ENCODE peak calls at places on chromosomes 11 and 22, in ten cellular contexts. K is AG04450, U is OCI-LY7, A is cardiac muscle cell, J is HCT116, P is AG09309, C is psoas muscle, N is epithelial cell of proximal tubule, E is lower lobe of right lung, Z is fibroblast of the aortic adventitia. Y is an unnamed sample.

GRCh38 chr22:30309981-30310672 is 16.6 kb downstream of the TBC1D10A start:
- DNase-seq in J (no peak), Z (peak), C (no peak), U (peak), N (peak), P (no peak), E (peak), K (no peak), A (no peak), Y (peak)

GRCh38 chr11:65429069-65429681 is 6.6 kb downstream of the NEAT1 start:
- DNase-seq in U (peak), J (no peak), Z (peak), E (no peak), N (peak), K (no peak), P (peak), A (no peak), C (no peak), Y (peak)

GRCh38 chr22:44755956-44756361 is 3.6 kb downstream of the ARHGAP8 start:
- DNase-seq in J (peak), P (no peak), N (no peak), A (no peak), K (no peak), Z (no peak), E (no peak), C (no peak), U (no peak), Y (no peak)

GRCh38 chr11:119907122-119907933 is 178.3 kb upstream of the NECTIN1 start:
- DNase-seq in U (no peak), N (no peak), K (no peak), A (no peak), P (no peak), J (no peak), E (peak), Z (no peak), C (no peak), Y (no peak)

GRCh38 chr11:15801126-15801525 is 555.2 kb downstream of the SOX6 start:
- DNase-seq in U (no peak), P (no peak), J (no peak), K (no peak), E (no peak), Z (no peak), A (no peak), N (no peak), C (no peak), Y (no peak)

GRCh38 chr11:16000065-16000464 is 356.3 kb downstream of the SOX6 start:
- DNase-seq in A (no peak), C (no peak), U (no peak), J (no peak), Z (peak), P (peak), E (no peak), K (peak), N (no peak), Y (peak)

GRCh38 chr11:26228778-26229177 is 103.2 kb upstream of the ANO3 start:
- DNase-seq in K (no peak), Z (peak), C (no peak), U (no peak), E (no peak), P (no peak), J (no peak), A (no peak), N (no peak), Y (peak)

GRCh38 chr22:29782061-29782845 is 15.1 kb downstream of the UQCR10 start:
- DNase-seq in U (no peak), E (peak), N (no peak), J (no peak), P (no peak), C (peak), Z (peak), K (no peak), A (no peak), Y (peak)

GRCh38 chr11:66192181-66192888 is 76.1 kb upstream of the RAB1B start:
- DNase-seq in Z (peak), J (no peak), E (no peak), N (no peak), A (no peak), C (no peak), P (no peak), K (no peak), U (no peak), Y (peak)

GRCh38 chr11:117523680-117524079 is 196.0 kb downstream of the CEP164 start:
- DNase-seq in P (no peak), N (no peak), E (no peak), C (no peak), U (no peak), J (no peak), K (no peak), A (no peak), Z (peak), Y (peak)

GRCh38 chr22:26642465-26643367 is 14.7 kb upstream of the MIAT start:
- DNase-seq in J (no peak), P (no peak), A (no peak), U (peak), C (no peak), E (peak), N (no peak), Z (no peak), K (no peak), Y (no peak)

GRCh38 chr22:32754413-32755041 is 47.0 kb upstream of the TIMP3 start:
- DNase-seq in U (no peak), K (no peak), J (no peak), P (no peak), N (no peak), C (peak), E (no peak), Z (peak), A (no peak), Y (peak)

GRCh38 chr11:19281555-19281954 is 40.8 kb upstream of the E2F8 start:
- DNase-seq in U (no peak), C (no peak), N (no peak), P (no peak), K (no peak), E (no peak), Z (no peak), J (no peak), A (no peak), Y (no peak)

GRCh38 chr22:29700949-29701927 is 18.6 kb upstream of the CABP7 start:
- DNase-seq in A (peak), Z (no peak), J (peak), C (no peak), E (no peak), K (no peak), U (peak), P (no peak), N (peak), Y (peak)

GRCh38 chr22:50059185-50059880 is 1.2 kb upstream of the TTLL8 start:
- DNase-seq in U (peak), P (peak), N (no peak), Z (peak), C (no peak), K (no peak), A (peak), J (no peak), E (no peak), Y (peak)

GRCh38 chr11:17384002-17384511 is 4.4 kb downstream of the KCNJ11 start:
- DNase-seq in Z (peak), A (peak), E (peak), N (no peak), J (peak), P (peak), C (peak), U (peak), K (peak), Y (peak)

GRCh38 chr22:44661070-44661469 is 40.9 kb upstream of the PRR5 start:
- DNase-seq in K (no peak), C (no peak), P (no peak), Z (no peak), A (peak), E (peak), N (no peak), J (no peak), U (no peak), Y (no peak)

GRCh38 chr11:62665075-62665629 is at the start of the genes C11orf98 and CSKMT:
- DNase-seq in N (no peak), P (peak), C (peak), Z (peak), J (peak), K (peak), A (peak), U (peak), E (peak), Y (peak)

GRCh38 chr22:26457661-26458272 is 25.8 kb downstream of the HPS4 start:
- DNase-seq in A (no peak), P (no peak), N (no peak), U (no peak), J (no peak), C (no peak), E (no peak), K (no peak), Z (no peak), Y (no peak)

GRCh38 chr11:45993438-45994064 is 71.1 kb downstream of the LARGE2 start:
- DNase-seq in U (no peak), A (no peak), Z (peak), J (no peak), N (no peak), E (no peak), P (no peak), K (no peak), C (peak), Y (peak)

GRCh38 chr22:49042066-49042465 is 785.6 kb downstream of the BRD1 start:
- DNase-seq in U (no peak), A (no peak), N (no peak), E (no peak), C (no peak), Z (no peak), J (no peak), K (no peak), P (no peak), Y (no peak)

GRCh38 chr11:109133159-109133558 is 288.8 kb upstream of the C11orf87 start:
- DNase-seq in C (no peak), U (no peak), P (no peak), Z (no peak), E (no peak), N (no peak), J (no peak), K (no peak), A (no peak), Y (no peak)

GRCh38 chr11:129390303-129390816 is 14.7 kb downstream of the BARX2 start:
- DNase-seq in K (no peak), E (no peak), Z (no peak), P (no peak), C (no peak), J (no peak), N (no peak), U (no peak), A (no peak), Y (no peak)

GRCh38 chr22:19848298-19849224 is 6.1 kb downstream of the GNB1L start:
- DNase-seq in C (peak), U (no peak), E (peak), N (no peak), K (no peak), J (peak), A (no peak), P (no peak), Z (no peak), Y (peak)

GRCh38 chr11:12461516-12461915 is 84.1 kb downstream of the PARVA start:
- DNase-seq in C (no peak), Z (no peak), J (no peak), K (no peak), N (no peak), U (no peak), E (no peak), A (no peak), P (no peak), Y (no peak)

GRCh38 chr11:88535266-88535665 is 197.7 kb upstream of the CTSC start:
- DNase-seq in P (no peak), K (no peak), N (no peak), J (no peak), A (no peak), Z (peak), E (no peak), U (no peak), C (no peak), Y (no peak)

GRCh38 chr22:27422442-27422841 is 379.1 kb downstream of the MN1 start:
- DNase-seq in J (no peak), K (no peak), N (no peak), P (no peak), Z (peak), U (no peak), E (no peak), C (no peak), A (no peak), Y (no peak)

GRCh38 chr11:29962243-29962642 is 54.6 kb downstream of the KCNA4 start:
- DNase-seq in Z (no peak), N (no peak), K (no peak), C (no peak), E (no peak), U (peak), P (no peak), A (no peak), J (peak), Y (no peak)

GRCh38 chr11:122755409-122755808 is 82.9 kb upstream of the CRTAM start:
- DNase-seq in K (no peak), A (peak), C (no peak), Z (no peak), P (no peak), U (no peak), E (no peak), N (no peak), J (no peak), Y (no peak)

GRCh38 chr11:70876685-70877084 is 375.7 kb downstream of the SHANK2 start:
- DNase-seq in E (no peak), J (no peak), K (no peak), C (no peak), Z (no peak), N (no peak), U (no peak), P (no peak), A (no peak), Y (no peak)

GRCh38 chr11:1150769-1151365 is 6.9 kb upstream of the MUC5AC start:
- DNase-seq in U (no peak), A (no peak), J (no peak), K (no peak), E (no peak), C (peak), Z (peak), P (no peak), N (no peak), Y (peak)

GRCh38 chr22:17315310-17315709 is 54.0 kb upstream of the CECR2 start:
- DNase-seq in N (no peak), C (no peak), U (no peak), E (no peak), Z (no peak), K (no peak), A (no peak), J (no peak), P (no peak), Y (no peak)

GRCh38 chr11:134372536-134372935 is 39.5 kb downstream of the B3GAT1 start:
- DNase-seq in J (no peak), P (no peak), C (no peak), N (no peak), K (no peak), Z (no peak), U (no peak), A (no peak), E (no peak), Y (no peak)

GRCh38 chr11:75022289-75022688 is 33.6 kb downstream of the NEU3 start:
- DNase-seq in U (no peak), P (no peak), Z (no peak), A (no peak), J (no peak), K (no peak), N (peak), E (no peak), C (no peak), Y (no peak)

GRCh38 chr11:76781046-76781801 is 1.9 kb upstream of the TSKU start:
- DNase-seq in P (no peak), E (no peak), K (no peak), J (no peak), Z (no peak), U (no peak), N (no peak), C (no peak), A (no peak), Y (no peak)
- H3K4me3 ChIP-seq in P (no peak), E (no peak), K (peak), J (no peak), Z (no peak), U (no peak), N (no peak), C (no peak), A (no peak), Y (no peak)

DNA sequence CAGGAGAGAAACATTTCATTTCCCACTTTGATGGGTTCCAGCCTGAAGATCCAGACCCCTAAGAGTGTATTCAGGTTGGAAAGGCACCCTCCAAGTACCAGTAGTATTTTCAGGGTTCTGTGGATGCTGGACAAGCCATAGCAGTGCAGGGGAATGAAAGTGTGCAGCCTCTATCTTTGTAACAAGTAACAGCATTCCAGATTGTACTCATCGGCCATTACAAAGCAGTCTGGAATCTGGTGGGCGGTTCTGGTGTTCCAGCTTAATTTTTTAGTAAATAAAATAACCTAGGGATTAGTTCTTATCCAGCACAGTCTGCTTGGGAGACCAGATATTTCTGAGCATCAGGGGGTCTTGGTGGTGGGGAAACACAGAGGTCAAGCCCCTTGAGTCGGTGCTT is 22.6 kb downstream of the APLNR start:
- DNase-seq in Z (peak), P (peak), C (no peak), K (peak), N (peak), U (no peak), E (no peak), J (no peak), A (peak), Y (peak)
- TF ChIP-seq CTCF in Z (peak), P (no peak), C (no peak), K (peak), N (no peak), U (no peak), E (no peak), J (no peak), A (no peak), Y (no peak)

DNA sequence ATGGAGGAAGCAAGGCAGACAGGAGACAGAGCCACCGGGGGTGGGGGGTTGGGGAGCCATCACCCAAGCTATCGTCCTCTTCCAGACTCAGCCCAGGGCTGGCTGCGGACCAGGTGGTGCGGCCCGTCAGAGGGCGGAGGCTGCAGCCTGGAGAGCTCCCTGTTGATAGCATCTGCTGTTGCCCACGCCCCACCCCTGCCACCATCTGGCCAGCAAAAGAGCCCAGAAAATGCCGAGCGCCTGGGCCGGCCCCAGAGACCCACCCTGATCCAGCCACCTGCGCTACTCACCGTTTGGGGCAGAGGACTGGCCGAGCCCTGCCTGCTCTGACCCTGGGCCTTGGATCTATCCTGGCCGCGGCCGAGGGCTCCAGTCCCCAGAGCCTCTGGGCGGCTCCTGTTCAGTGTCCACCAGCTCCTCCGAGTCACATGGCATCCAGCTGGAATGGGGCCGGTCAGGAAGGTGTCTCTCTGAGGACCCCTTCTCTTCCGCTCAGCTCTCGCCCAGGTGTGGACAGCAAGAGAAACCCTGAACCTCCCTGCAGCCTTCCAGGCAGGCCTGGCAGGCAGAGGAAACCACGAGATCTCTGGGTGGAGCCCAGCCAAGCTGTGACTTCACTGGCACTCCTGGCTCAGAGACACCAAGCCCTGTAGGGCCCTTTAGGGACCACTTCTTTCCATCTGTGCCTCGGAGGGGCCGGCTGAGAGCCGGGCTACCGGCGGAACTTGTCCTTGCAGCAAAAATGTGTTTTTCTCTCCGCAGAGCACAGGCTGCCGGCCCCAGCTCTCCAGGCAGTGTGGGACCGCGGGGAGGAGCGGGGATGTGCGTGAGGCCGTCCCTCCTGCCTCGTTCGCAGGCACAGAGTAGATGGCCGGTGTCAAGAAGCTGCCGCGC is at the start of gene MRGPRE:
- DNase-seq in J (no peak), U (no peak), A (no peak), P (no peak), K (no peak), N (no peak), Z (peak), E (peak), C (no peak), Y (peak)
- H3K4me3 ChIP-seq in J (no peak), U (no peak), A (no peak), P (no peak), K (no peak), N (no peak), Z (no peak), E (peak), C (peak), Y (no peak)

GRCh38 chr11:68843703-68844312 is 2.1 kb upstream of the CPT1A start:
- DNase-seq in P (no peak), U (peak), K (no peak), C (peak), E (peak), J (peak), Z (no peak), A (peak), N (no peak), Y (peak)
- TF ChIP-seq CTCF in P (no peak), U (peak), K (peak), C (peak), E (peak), J (peak), Z (no peak), A (peak), N (peak), Y (no peak)

DNA sequence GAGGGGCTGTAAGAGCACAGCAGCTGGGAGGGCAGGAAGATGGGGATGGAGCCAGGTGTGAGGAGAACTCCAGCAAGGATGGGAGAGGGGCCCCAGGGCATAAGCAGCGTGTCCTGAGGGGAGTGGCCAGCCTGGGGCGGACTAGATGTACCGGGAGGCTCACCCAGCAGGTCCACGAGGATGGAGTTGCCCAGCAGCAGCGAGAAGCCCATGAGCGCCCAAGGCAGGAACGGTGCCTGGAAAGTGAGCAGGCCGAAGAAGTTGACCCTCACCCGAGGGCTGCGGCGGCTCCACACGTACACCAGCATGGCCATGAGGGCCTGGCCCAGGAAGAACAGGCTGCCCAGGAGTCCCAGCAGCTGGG is 1.3 kb downstream of the DERL3 start:
- DNase-seq in A (no peak), U (no peak), Z (no peak), C (peak), E (no peak), N (no peak), K (no peak), P (no peak), J (no peak), Y (no peak)
- H3K4me3 ChIP-seq in A (no peak), U (peak), Z (no peak), C (no peak), E (no peak), N (no peak), K (no peak), P (no peak), J (no peak), Y (no peak)

GRCh38 chr11:8354622-8355417 is 91.1 kb upstream of the LMO1 start:
- DNase-seq in E (no peak), U (no peak), A (peak), Z (no peak), J (no peak), C (no peak), P (no peak), K (no peak), N (no peak), Y (no peak)
- TF ChIP-seq CTCF in E (no peak), U (no peak), A (no peak), Z (no peak), J (no peak), C (no peak), P (no peak), K (no peak), N (peak), Y (no peak)

DNA sequence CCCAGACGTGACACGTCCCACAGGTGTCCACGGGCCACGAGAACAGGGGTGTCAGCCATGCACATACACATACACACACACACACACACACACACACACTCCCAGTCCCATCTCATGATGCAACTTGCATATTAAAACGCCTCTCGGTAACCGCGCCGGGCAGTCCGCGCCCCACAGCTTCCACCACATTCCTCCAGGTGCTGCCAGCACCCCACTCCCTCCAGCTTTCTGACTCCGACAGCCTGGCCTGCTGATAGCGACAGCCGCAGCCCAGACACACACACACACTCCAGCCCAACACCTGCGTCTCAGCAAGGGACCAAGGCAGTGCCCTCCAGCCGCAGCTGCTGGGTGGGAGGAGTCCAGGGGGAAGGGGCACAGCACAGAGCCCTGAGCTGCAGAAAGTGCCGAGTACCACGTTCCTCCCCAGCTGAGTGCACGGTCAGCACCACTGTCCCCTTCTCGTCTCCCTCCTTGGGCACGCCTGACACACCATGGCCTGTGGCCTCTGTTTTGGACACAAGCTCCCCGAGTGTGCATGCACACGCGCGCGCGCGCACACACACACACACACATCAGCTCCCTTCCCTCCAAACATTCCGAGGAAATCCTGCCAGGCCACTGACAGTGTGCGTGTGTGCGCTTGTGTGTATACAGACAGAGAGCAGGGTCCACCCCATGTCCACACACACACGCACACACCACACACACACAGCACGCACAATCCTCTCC is 1.3 kb downstream of the ELFN2 start:
- DNase-seq in C (no peak), Z (peak), A (no peak), J (no peak), K (no peak), P (peak), N (no peak), E (no peak), U (peak), Y (peak)
- H3K4me3 ChIP-seq in C (no peak), Z (peak), A (no peak), J (peak), K (peak), P (peak), N (peak), E (no peak), U (no peak), Y (no peak)

Y was measured in cardiac fibroblast.